ENCODE peak calls at places on chromosomes 3 and 15, in eight cellular contexts. M, Z, Q, J, X, O, I and V are unnamed samples.

GRCh38 chr15:85383470-85384148 is 3.2 kb downstream of the AKAP13 start:
- DNase-seq in Z (no peak), I (no peak), X (no peak), Q (no peak), M (no peak), O (peak), J (no peak), V (no peak)

GRCh38 chr15:66145242-66146182 is 108.0 kb downstream of the MEGF11 start:
- DNase-seq in Q (peak), J (peak), M (no peak), Z (no peak), X (no peak), O (no peak), I (peak), V (no peak)

GRCh38 chr3:177740270-177740669 is 543.0 kb upstream of the TBL1XR1 start:
- DNase-seq in J (no peak), M (no peak), O (no peak), Q (no peak), X (no peak), I (no peak), Z (no peak), V (no peak)

GRCh38 chr15:68593826-68594532 is 15.2 kb downstream of the CORO2B start:
- DNase-seq in X (no peak), I (no peak), O (peak), Q (no peak), M (no peak), J (no peak), Z (no peak), V (no peak)

GRCh38 chr3:11289864-11290263 is 17.7 kb downstream of the ATG7 start:
- DNase-seq in Q (no peak), J (no peak), M (no peak), I (no peak), Z (no peak), O (no peak), X (no peak), V (no peak)

GRCh38 chr3:158718490-158719170 is 13.6 kb downstream of the RARRES1 start:
- DNase-seq in X (peak), O (no peak), Q (peak), I (no peak), Z (no peak), J (no peak), M (peak), V (peak)

GRCh38 chr3:104005815-104006214 is 1360.9 kb upstream of the ALCAM start:
- DNase-seq in Q (peak), Z (no peak), M (no peak), O (no peak), J (no peak), I (no peak), X (no peak), V (no peak)

GRCh38 chr3:138460536-138461205 is 26.3 kb downstream of the ESYT3 start:
- DNase-seq in Z (peak), O (no peak), Q (no peak), J (no peak), M (no peak), X (no peak), I (no peak), V (no peak)

GRCh38 chr3:81995334-81995733 is 233.9 kb upstream of the GBE1 start:
- DNase-seq in M (no peak), Z (no peak), I (no peak), J (no peak), Q (no peak), X (no peak), O (no peak), V (no peak)

GRCh38 chr3:151795276-151795675 is 18.6 kb upstream of the AADAC start:
- DNase-seq in I (no peak), Z (no peak), O (no peak), X (peak), M (peak), Q (peak), J (no peak), V (no peak)

GRCh38 chr3:105883798-105884377 is 15.1 kb upstream of the CBLB start:
- DNase-seq in Q (peak), M (no peak), O (no peak), J (no peak), X (no peak), I (no peak), Z (no peak), V (no peak)

GRCh38 chr3:177594096-177594495 is 396.8 kb upstream of the TBL1XR1 start:
- DNase-seq in X (no peak), Z (no peak), I (no peak), Q (no peak), J (no peak), O (no peak), M (no peak), V (no peak)

GRCh38 chr3:143536817-143537535 is 311.3 kb downstream of the SLC9A9 start:
- DNase-seq in M (peak), O (no peak), Q (no peak), J (no peak), Z (no peak), X (no peak), I (no peak), V (no peak)

GRCh38 chr15:92655178-92655995 is at the start of gene FAM174B:
- DNase-seq in X (no peak), Q (peak), O (no peak), M (no peak), I (peak), Z (peak), J (peak), V (no peak)

GRCh38 chr15:37819191-37819590 is 115.2 kb upstream of the TMCO5A start:
- DNase-seq in X (no peak), Q (peak), O (no peak), M (peak), I (no peak), Z (no peak), J (no peak), V (no peak)

GRCh38 chr3:127394031-127394430 is 106.2 kb upstream of the PRR20G start:
- DNase-seq in O (no peak), J (no peak), I (no peak), Z (no peak), X (no peak), Q (no peak), M (no peak), V (no peak)

GRCh38 chr3:27659279-27660021 is 62.7 kb downstream of the EOMES start:
- DNase-seq in Q (peak), I (peak), O (peak), J (peak), X (no peak), Z (no peak), M (peak), V (peak)

GRCh38 chr3:40097507-40098117 is 211.9 kb upstream of the EIF1B start:
- DNase-seq in I (no peak), O (no peak), Z (peak), M (no peak), X (no peak), J (no peak), Q (no peak), V (no peak)

GRCh38 chr15:91589360-91589759 is 264.1 kb upstream of the SLCO3A1 start:
- DNase-seq in X (no peak), O (no peak), M (no peak), I (no peak), J (no peak), Q (no peak), Z (no peak), V (no peak)

GRCh38 chr3:181933052-181933618 is 221.4 kb downstream of the SOX2 start:
- DNase-seq in Q (no peak), M (no peak), O (no peak), I (no peak), Z (no peak), J (no peak), X (no peak), V (no peak)

GRCh38 chr3:38493019-38493418 is 3.1 kb upstream of the EXOG start:
- DNase-seq in Z (no peak), X (no peak), M (peak), Q (no peak), I (no peak), O (no peak), J (no peak), V (no peak)

GRCh38 chr3:108818404-108818803 is 4.2 kb upstream of the TRAT1 start:
- DNase-seq in I (no peak), X (peak), J (peak), O (peak), Z (no peak), M (peak), Q (peak), V (peak)

GRCh38 chr3:180277036-180277435 is 240.3 kb upstream of the PEX5L start:
- DNase-seq in I (no peak), Q (peak), O (no peak), M (no peak), Z (no peak), X (no peak), J (no peak), V (no peak)

GRCh38 chr3:188832961-188833615 is 338.7 kb upstream of the TPRG1 start:
- DNase-seq in X (no peak), Q (peak), Z (no peak), O (no peak), M (peak), J (no peak), I (no peak), V (no peak)

GRCh38 chr3:100525753-100526612 is 33.6 kb downstream of the TMEM45A start:
- DNase-seq in I (no peak), X (peak), Q (peak), O (no peak), J (no peak), M (peak), Z (no peak), V (peak)

GRCh38 chr15:55846108-55846707 is 103.3 kb upstream of the PRTG start:
- DNase-seq in O (peak), Z (no peak), X (peak), Q (peak), M (peak), I (peak), J (peak), V (peak)

GRCh38 chr15:75640483-75641175 is 605 bp upstream of the IMP3 start:
- DNase-seq in J (peak), O (peak), Z (no peak), M (peak), I (peak), X (no peak), Q (peak), V (peak)

GRCh38 chr3:156648086-156648485 is 26.3 kb upstream of the TIPARP start:
- DNase-seq in X (no peak), Z (no peak), Q (peak), O (no peak), M (peak), J (no peak), I (no peak), V (no peak)

GRCh38 chr3:53180305-53181023 is 19.5 kb downstream of the PRKCD start:
- DNase-seq in M (no peak), X (no peak), Q (no peak), I (no peak), J (no peak), O (peak), Z (no peak), V (no peak)

GRCh38 chr3:128438488-128439072 is 28.1 kb downstream of the DNAJB8 start:
- DNase-seq in Q (no peak), I (no peak), Z (no peak), M (no peak), O (peak), X (no peak), J (peak), V (no peak)

GRCh38 chr3:163939926-163940325 is 1138.4 kb downstream of the SI start:
- DNase-seq in M (peak), J (no peak), X (no peak), O (no peak), Z (no peak), Q (peak), I (no peak), V (peak)

GRCh38 chr3:181844227-181844626 is 132.5 kb downstream of the SOX2 start:
- DNase-seq in M (no peak), Q (no peak), J (no peak), O (no peak), I (peak), X (no peak), Z (no peak), V (no peak)

GRCh38 chr15:57419335-57419734 is 43.0 kb downstream of the CGNL1 start:
- DNase-seq in X (no peak), O (no peak), Q (no peak), J (no peak), Z (no peak), M (no peak), I (no peak), V (no peak)

GRCh38 chr3:194686816-194687637 is 1.3 kb downstream of the FAM43A start:
- DNase-seq in O (peak), I (peak), J (peak), X (no peak), M (no peak), Q (peak), Z (peak), V (no peak)